ENCODE peak calls at places on chromosome 17, in seven cellular contexts. R, J, U, E, F, M and G are unnamed samples.
A peak's percentile ranks its signal among the peaks of the same experiment; 100 is the strongest.

GRCh38 chr17:79342376-79342775 is 267.8 kb downstream of the ENGASE start:
- DNase-seq in J (no peak), E (no peak), U (no peak), M (no peak), F (no peak), R (no peak), G (no peak)

GRCh38 chr17:16649585-16649984 is 4.1 kb downstream of the ZNF624 start:
- DNase-seq in F (no peak), E (no peak), J (no peak), R (no peak), U (no peak), M (no peak), G (no peak)

GRCh38 chr17:35299108-35299507 is 56.2 kb downstream of the SLFN5 start:
- DNase-seq in F (no peak), R (no peak), E (no peak), J (peak; percentile 72), U (no peak), M (no peak), G (no peak)

GRCh38 chr17:7029659-7030058 is 6.2 kb upstream of the SLC16A13 start:
- DNase-seq in U (peak; percentile 35), M (peak; percentile 53), R (no peak), F (peak; percentile 31), E (peak; percentile 81), J (peak; percentile 59), G (no peak)

GRCh38 chr17:17691468-17692263 is 10.4 kb downstream of the RAI1 start:
- DNase-seq in M (no peak), U (no peak), E (no peak), F (no peak), J (peak; percentile 66), R (no peak), G (no peak)

GRCh38 chr17:73349138-73349537 is 37.3 kb upstream of the CDC42EP4 start:
- DNase-seq in M (no peak), F (peak; percentile 76), U (no peak), R (no peak), E (no peak), J (no peak), G (no peak)

GRCh38 chr17:58005031-58005727 is 1.9 kb downstream of the SRSF1 start:
- DNase-seq in F (no peak), J (no peak), R (no peak), M (no peak), U (no peak), E (no peak), G (no peak)

GRCh38 chr17:67514998-67515397 is 137.9 kb downstream of the PITPNC1 start:
- DNase-seq in U (no peak), J (no peak), M (no peak), E (no peak), F (peak; percentile 58), R (no peak), G (no peak)

GRCh38 chr17:27535178-27535928 is 79.1 kb downstream of the KSR1 start:
- DNase-seq in M (no peak), R (no peak), F (peak; percentile 50), U (peak; percentile 39), J (no peak), E (peak; percentile 75), G (no peak)

GRCh38 chr17:78709119-78709681 is 72.9 kb downstream of the CYTH1 start:
- DNase-seq in E (no peak), U (no peak), R (no peak), M (no peak), F (no peak), J (peak; percentile 39), G (no peak)

GRCh38 chr17:7139400-7139799 is 24.8 kb upstream of the ASGR2 start:
- DNase-seq in M (no peak), F (no peak), E (no peak), J (no peak), R (no peak), U (peak; percentile 45), G (no peak)

GRCh38 chr17:50270430-50271172 is 3.7 kb upstream of the TMEM92 start:
- DNase-seq in U (peak; percentile 19), J (peak; percentile 75), M (peak; percentile 60), F (no peak), R (peak; percentile 20), E (peak; percentile 53), G (no peak)

GRCh38 chr17:81210868-81211267 is 11.9 kb downstream of the CEP131 start:
- DNase-seq in R (no peak), U (no peak), J (no peak), F (no peak), M (no peak), E (no peak), G (no peak)

GRCh38 chr17:64245218-64246145 is 17.6 kb downstream of the TEX2 start:
- DNase-seq in F (peak; percentile 18), R (no peak), U (no peak), E (no peak), J (no peak), M (no peak), G (no peak)

GRCh38 chr17:50139950-50140885 is 10.3 kb upstream of the SAMD14 start:
- DNase-seq in R (peak; percentile 82), J (peak; percentile 87), M (peak; percentile 82), E (peak; percentile 91), F (peak; percentile 97), U (peak; percentile 85), G (peak; percentile 76)

GRCh38 chr17:34275881-34276280 is 5.9 kb downstream of the CCL7 start:
- DNase-seq in J (no peak), U (no peak), M (no peak), R (no peak), E (no peak), F (no peak), G (no peak)

GRCh38 chr17:30323262-30323894 is 10.5 kb downstream of the TMIGD1 start:
- DNase-seq in R (no peak), M (no peak), U (peak; percentile 22), F (no peak), J (peak; percentile 34), E (peak; percentile 56), G (peak; percentile 83)

GRCh38 chr17:10105513-10106001 is 92.8 kb downstream of the GAS7 start:
- DNase-seq in U (no peak), R (no peak), M (peak; percentile 84), F (peak; percentile 66), E (no peak), J (no peak), G (no peak)

GRCh38 chr17:74956093-74956492 is 16.5 kb downstream of the HID1 start:
- DNase-seq in F (no peak), U (no peak), M (no peak), R (no peak), E (no peak), J (no peak), G (no peak)
- H3K27me3 ChIP-seq in F (peaks cover 26% of the 10 kb centered on the region), U (no peaks in the 10 kb centered on the region), M (no peaks in the 10 kb centered on the region), R (no peaks in the 10 kb centered on the region), E (no peaks in the 10 kb centered on the region), J (no peaks in the 10 kb centered on the region), G (no peaks in the 10 kb centered on the region)

GRCh38 chr17:83196973-83197880 is 117.8 kb downstream of the METRNL start:
- DNase-seq in E (no peak), R (peak; percentile 11), J (peak; percentile 16), F (no peak), U (no peak), M (peak; percentile 25), G (no peak)
- H3K4me1 ChIP-seq in E (peaks cover 29% of the 10 kb centered on the region), R (peaks cover 21% of the 10 kb centered on the region), J (peaks cover 56% of the 10 kb centered on the region), F (no peaks in the 10 kb centered on the region), U (peaks cover 31% of the 10 kb centered on the region), M (peaks cover 69% of the 10 kb centered on the region), G (peaks cover 42% of the 10 kb centered on the region)

DNA sequence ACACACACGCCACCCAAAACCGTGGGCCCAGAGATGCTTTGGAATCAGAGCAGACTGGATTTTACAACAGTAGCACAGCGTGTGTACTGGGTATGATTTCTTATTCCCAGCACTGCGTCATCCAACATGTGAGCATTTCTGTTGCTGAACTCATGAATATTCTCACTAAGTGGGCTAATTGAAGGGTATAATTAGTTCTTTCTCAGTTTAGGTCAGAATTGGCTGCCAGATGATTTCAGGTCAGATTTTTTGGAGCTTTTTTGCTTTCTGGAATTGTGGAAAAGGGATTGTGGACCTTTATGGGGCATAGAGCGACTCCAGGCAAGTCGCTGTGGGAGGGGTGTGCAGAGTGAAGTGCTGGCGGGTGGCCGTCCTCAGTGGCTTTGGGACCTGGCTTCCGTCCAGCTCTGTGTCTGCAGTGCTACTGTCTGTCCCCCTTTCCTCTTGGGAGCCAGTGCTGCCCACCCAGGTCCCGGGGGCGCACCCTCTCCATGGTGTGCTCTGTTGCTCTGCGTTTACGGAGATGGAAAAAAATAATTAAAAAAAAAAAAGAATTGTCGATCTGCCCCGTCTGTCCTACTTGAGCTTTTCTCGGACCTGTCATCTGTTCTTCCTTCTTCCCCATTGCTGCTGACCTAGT is 25.0 kb downstream of the FOXK2 start:
- DNase-seq in E (no peak), F (no peak), U (no peak), M (peak; percentile 73), J (no peak), R (no peak), G (no peak)
- H3K4me3 ChIP-seq in E (no peak overlapping the region), F (no peak overlapping the region), U (no peak overlapping the region), M (peak overlapping the region; percentile 31), J (no peak overlapping the region), R (no peak overlapping the region), G (no peak overlapping the region)

GRCh38 chr17:44978807-44979206 is 10.7 kb upstream of the C1QL1 start:
- DNase-seq in M (no peak), R (no peak), J (no peak), E (no peak), F (no peak), U (no peak), G (no peak)
- H3K27me3 ChIP-seq in M (peaks cover 22% of the 10 kb centered on the region), R (no peaks in the 10 kb centered on the region), J (no peaks in the 10 kb centered on the region), E (no peaks in the 10 kb centered on the region), F (no peaks in the 10 kb centered on the region), U (peaks cover 31% of the 10 kb centered on the region), G (peaks cover 15% of the 10 kb centered on the region)

GRCh38 chr17:59439711-59440110 is 108.3 kb downstream of the YPEL2 start:
- DNase-seq in U (no peak), J (no peak), E (no peak), M (no peak), F (no peak), R (no peak), G (no peak)
- H3K4me1 ChIP-seq in U (peaks cover 24% of the 10 kb centered on the region), J (peaks cover 21% of the 10 kb centered on the region), E (no peaks in the 10 kb centered on the region), M (peaks cover 32% of the 10 kb centered on the region), F (peaks cover 21% of the 10 kb centered on the region), R (peaks cover 17% of the 10 kb centered on the region), G (peaks cover 19% of the 10 kb centered on the region)

GRCh38 chr17:1027044-1027443 is 30.1 kb downstream of the TIMM22 start:
- DNase-seq in J (no peak), E (no peak), U (no peak), M (peak; percentile 70), F (no peak), R (no peak), G (no peak)

GRCh38 chr17:1029196-1029911 is 32.4 kb downstream of the TIMM22 start:
- DNase-seq in E (no peak), R (peak; percentile 72), U (peak; percentile 43), J (no peak), M (peak; percentile 77), F (no peak), G (no peak)

GRCh38 chr17:1025733-1026598 is 29.0 kb downstream of the TIMM22 start:
- DNase-seq in J (no peak), E (no peak), M (no peak), F (peak; percentile 71), R (no peak), U (no peak), G (no peak)

GRCh38 chr17:1024076-1024475 is 27.1 kb downstream of the TIMM22 start:
- DNase-seq in R (no peak), U (no peak), M (no peak), J (no peak), E (no peak), F (no peak), G (no peak)

GRCh38 chr17:1026599-1026975 is 29.7 kb downstream of the TIMM22 start:
- DNase-seq in R (no peak), J (no peak), E (no peak), M (no peak), U (no peak), F (no peak), G (no peak)
- H3K4me3 ChIP-seq in R (no peak overlapping the region), J (no peak overlapping the region), E (no peak overlapping the region), M (no peak overlapping the region), U (no peak overlapping the region), F (no peak overlapping the region), G (no peak overlapping the region)

GRCh38 chr17:40813804-40814203 is 8.6 kb downstream of the KRT10 start:
- DNase-seq in J (no peak), F (no peak), M (no peak), U (no peak), R (no peak), E (no peak), G (no peak)
- H3K27me3 ChIP-seq in J (no peaks in the 10 kb centered on the region), F (peaks cover 65% of the 10 kb centered on the region), M (peaks cover 23% of the 10 kb centered on the region), U (peaks cover 61% of the 10 kb centered on the region), R (peaks cover 18% of the 10 kb centered on the region), E (no peaks in the 10 kb centered on the region), G (peaks cover 30% of the 10 kb centered on the region)